ENCODE peak calls at places on chromosomes 13 and 19, in ten cellular contexts. One of them, this sample, is unnamed.
A peak's percentile ranks its signal among the peaks of the same experiment; 100 is the strongest.

GRCh38 chr13:40657307-40657706 is 9.1 kb downstream of the FOXO1 start:
- DNase-seq in activated gamma-delta T cell treated with Interleukin-2 at 50 U/mL for 16 hours: no peak
- DNase-seq in NCI-H2171 treated with DMSO at 0.1 percent for 48 hours: no peak
- DNase-seq in hippocampal formation: no peak
- DNase-seq in KG1: no peak
- DNase-seq in stimulated activated CD8-positive, alpha-beta memory T cell treated with anti-CD3 and anti-CD28 coated beads, Interleukin-4, amount 100 ng/mL, for 1 hour: no peak
- DNase-seq in tibial nerve: no peak
- DNase-seq in RKO: no peak
- DNase-seq in kidney glomerular epithelial cell: no peak
- DNase-seq in H54: no peak
- DNase-seq in this sample: no peak

GRCh38 chr19:1241417-1242095 is at the start of gene ATP5F1D:
- DNase-seq in stimulated activated CD8-positive, alpha-beta memory T cell treated with anti-CD3 and anti-CD28 coated beads, Interleukin-4, amount 100 ng/mL, for 1 hour: peak; percentile 91
- DNase-seq in hippocampal formation: peak; percentile 93
- DNase-seq in KG1: peak; percentile 72
- DNase-seq in H54: peak; percentile 98
- DNase-seq in tibial nerve: peak; percentile 84
- DNase-seq in RKO: peak; percentile 96
- DNase-seq in kidney glomerular epithelial cell: peak; percentile 89
- DNase-seq in activated gamma-delta T cell treated with Interleukin-2 at 50 U/mL for 16 hours: peak; percentile 96
- DNase-seq in NCI-H2171 treated with DMSO at 0.1 percent for 48 hours: peak; percentile 88
- DNase-seq in this sample: peak; percentile 92

GRCh38 chr13:98847780-98848179 is 95.3 kb upstream of the SLC15A1 start:
- DNase-seq in activated gamma-delta T cell treated with Interleukin-2 at 50 U/mL for 16 hours: no peak
- DNase-seq in NCI-H2171 treated with DMSO at 0.1 percent for 48 hours: no peak
- DNase-seq in H54: no peak
- DNase-seq in tibial nerve: no peak
- DNase-seq in KG1: no peak
- DNase-seq in kidney glomerular epithelial cell: no peak
- DNase-seq in stimulated activated CD8-positive, alpha-beta memory T cell treated with anti-CD3 and anti-CD28 coated beads, Interleukin-4, amount 100 ng/mL, for 1 hour: no peak
- DNase-seq in RKO: no peak
- DNase-seq in hippocampal formation: no peak
- DNase-seq in this sample: no peak

GRCh38 chr13:34567558-34567957 is 374.5 kb upstream of the NBEA start:
- DNase-seq in tibial nerve: no peak
- DNase-seq in hippocampal formation: no peak
- DNase-seq in H54: no peak
- DNase-seq in stimulated activated CD8-positive, alpha-beta memory T cell treated with anti-CD3 and anti-CD28 coated beads, Interleukin-4, amount 100 ng/mL, for 1 hour: no peak
- DNase-seq in kidney glomerular epithelial cell: no peak
- DNase-seq in RKO: no peak
- DNase-seq in activated gamma-delta T cell treated with Interleukin-2 at 50 U/mL for 16 hours: no peak
- DNase-seq in NCI-H2171 treated with DMSO at 0.1 percent for 48 hours: no peak
- DNase-seq in KG1: no peak
- DNase-seq in this sample: no peak

GRCh38 chr13:19927117-19927734 is 31.3 kb upstream of the ZMYM2 start:
- DNase-seq in NCI-H2171 treated with DMSO at 0.1 percent for 48 hours: peak; percentile 1
- DNase-seq in KG1: no peak
- DNase-seq in RKO: peak; percentile 63
- DNase-seq in activated gamma-delta T cell treated with Interleukin-2 at 50 U/mL for 16 hours: no peak
- DNase-seq in hippocampal formation: no peak
- DNase-seq in tibial nerve: no peak
- DNase-seq in stimulated activated CD8-positive, alpha-beta memory T cell treated with anti-CD3 and anti-CD28 coated beads, Interleukin-4, amount 100 ng/mL, for 1 hour: no peak
- DNase-seq in H54: no peak
- DNase-seq in kidney glomerular epithelial cell: peak; percentile 19
- DNase-seq in this sample: no peak

GRCh38 chr19:12838182-12838890 is at the start of gene MAST1:
- DNase-seq in kidney glomerular epithelial cell: no peak
- DNase-seq in RKO: peak; percentile 49
- DNase-seq in KG1: no peak
- DNase-seq in stimulated activated CD8-positive, alpha-beta memory T cell treated with anti-CD3 and anti-CD28 coated beads, Interleukin-4, amount 100 ng/mL, for 1 hour: no peak
- DNase-seq in H54: peak; percentile 73
- DNase-seq in activated gamma-delta T cell treated with Interleukin-2 at 50 U/mL for 16 hours: no peak
- DNase-seq in hippocampal formation: no peak
- DNase-seq in NCI-H2171 treated with DMSO at 0.1 percent for 48 hours: peak; percentile 54
- DNase-seq in tibial nerve: no peak
- DNase-seq in this sample: peak; percentile 10

GRCh38 chr19:32387701-32388392 is 17.7 kb upstream of the DPY19L3 start:
- DNase-seq in tibial nerve: no peak
- DNase-seq in kidney glomerular epithelial cell: no peak
- DNase-seq in H54: peak; percentile 20
- DNase-seq in NCI-H2171 treated with DMSO at 0.1 percent for 48 hours: no peak
- DNase-seq in stimulated activated CD8-positive, alpha-beta memory T cell treated with anti-CD3 and anti-CD28 coated beads, Interleukin-4, amount 100 ng/mL, for 1 hour: no peak
- DNase-seq in activated gamma-delta T cell treated with Interleukin-2 at 50 U/mL for 16 hours: no peak
- DNase-seq in RKO: no peak
- DNase-seq in hippocampal formation: no peak
- DNase-seq in KG1: no peak
- DNase-seq in this sample: no peak

GRCh38 chr19:11530432-11530831 is 1.5 kb upstream of the ECSIT start:
- DNase-seq in hippocampal formation: peak; percentile 81
- DNase-seq in KG1: peak; percentile 15
- DNase-seq in activated gamma-delta T cell treated with Interleukin-2 at 50 U/mL for 16 hours: no peak
- DNase-seq in tibial nerve: no peak
- DNase-seq in stimulated activated CD8-positive, alpha-beta memory T cell treated with anti-CD3 and anti-CD28 coated beads, Interleukin-4, amount 100 ng/mL, for 1 hour: no peak
- DNase-seq in NCI-H2171 treated with DMSO at 0.1 percent for 48 hours: peak; percentile 90
- DNase-seq in H54: peak; percentile 71
- DNase-seq in RKO: peak; percentile 98
- DNase-seq in kidney glomerular epithelial cell: peak; percentile 25
- DNase-seq in this sample: peak; percentile 87

GRCh38 chr13:103895835-103896520 is 829.8 kb upstream of the SLC10A2 start:
- DNase-seq in tibial nerve: no peak
- DNase-seq in NCI-H2171 treated with DMSO at 0.1 percent for 48 hours: no peak
- DNase-seq in stimulated activated CD8-positive, alpha-beta memory T cell treated with anti-CD3 and anti-CD28 coated beads, Interleukin-4, amount 100 ng/mL, for 1 hour: no peak
- DNase-seq in hippocampal formation: no peak
- DNase-seq in kidney glomerular epithelial cell: peak; percentile 46
- DNase-seq in activated gamma-delta T cell treated with Interleukin-2 at 50 U/mL for 16 hours: no peak
- DNase-seq in H54: no peak
- DNase-seq in KG1: no peak
- DNase-seq in RKO: no peak
- DNase-seq in this sample: no peak

GRCh38 chr19:36257512-36257876 is 42.6 kb downstream of the ZNF146 start:
- DNase-seq in tibial nerve: no peak
- DNase-seq in NCI-H2171 treated with DMSO at 0.1 percent for 48 hours: peak; percentile 48
- DNase-seq in hippocampal formation: no peak
- DNase-seq in stimulated activated CD8-positive, alpha-beta memory T cell treated with anti-CD3 and anti-CD28 coated beads, Interleukin-4, amount 100 ng/mL, for 1 hour: no peak
- DNase-seq in RKO: no peak
- DNase-seq in activated gamma-delta T cell treated with Interleukin-2 at 50 U/mL for 16 hours: no peak
- DNase-seq in kidney glomerular epithelial cell: no peak
- DNase-seq in H54: no peak
- DNase-seq in KG1: no peak
- DNase-seq in this sample: no peak

GRCh38 chr19:1251503-1252220 is 3.3 kb downstream of the MIDN start:
- DNase-seq in NCI-H2171 treated with DMSO at 0.1 percent for 48 hours: no peak
- DNase-seq in stimulated activated CD8-positive, alpha-beta memory T cell treated with anti-CD3 and anti-CD28 coated beads, Interleukin-4, amount 100 ng/mL, for 1 hour: no peak
- DNase-seq in activated gamma-delta T cell treated with Interleukin-2 at 50 U/mL for 16 hours: peak; percentile 61
- DNase-seq in RKO: no peak
- DNase-seq in H54: peak; percentile 60
- DNase-seq in kidney glomerular epithelial cell: no peak
- DNase-seq in hippocampal formation: no peak
- DNase-seq in KG1: peak; percentile 21
- DNase-seq in tibial nerve: no peak
- DNase-seq in this sample: peak; percentile 77

GRCh38 chr19:48636859-48637448 is at the start of gene DBP:
- DNase-seq in H54: no peak
- DNase-seq in kidney glomerular epithelial cell: peak; percentile 31
- DNase-seq in NCI-H2171 treated with DMSO at 0.1 percent for 48 hours: no peak
- DNase-seq in activated gamma-delta T cell treated with Interleukin-2 at 50 U/mL for 16 hours: peak; percentile 38
- DNase-seq in tibial nerve: no peak
- DNase-seq in KG1: peak; percentile 35
- DNase-seq in hippocampal formation: peak; percentile 74
- DNase-seq in RKO: peak; percentile 73
- DNase-seq in stimulated activated CD8-positive, alpha-beta memory T cell treated with anti-CD3 and anti-CD28 coated beads, Interleukin-4, amount 100 ng/mL, for 1 hour: no peak
- DNase-seq in this sample: peak; percentile 52

GRCh38 chr13:28805193-28805819 is 14.8 kb upstream of the MTUS2 start:
- DNase-seq in tibial nerve: no peak
- DNase-seq in RKO: peak; percentile 13
- DNase-seq in H54: no peak
- DNase-seq in kidney glomerular epithelial cell: peak; percentile 5
- DNase-seq in activated gamma-delta T cell treated with Interleukin-2 at 50 U/mL for 16 hours: no peak
- DNase-seq in stimulated activated CD8-positive, alpha-beta memory T cell treated with anti-CD3 and anti-CD28 coated beads, Interleukin-4, amount 100 ng/mL, for 1 hour: no peak
- DNase-seq in hippocampal formation: no peak
- DNase-seq in NCI-H2171 treated with DMSO at 0.1 percent for 48 hours: no peak
- DNase-seq in KG1: peak; percentile 7
- DNase-seq in this sample: no peak

GRCh38 chr13:73625562-73626339 is 508.5 kb downstream of the KLF12 start:
- DNase-seq in RKO: no peak
- DNase-seq in tibial nerve: no peak
- DNase-seq in KG1: no peak
- DNase-seq in hippocampal formation: no peak
- DNase-seq in NCI-H2171 treated with DMSO at 0.1 percent for 48 hours: no peak
- DNase-seq in stimulated activated CD8-positive, alpha-beta memory T cell treated with anti-CD3 and anti-CD28 coated beads, Interleukin-4, amount 100 ng/mL, for 1 hour: no peak
- DNase-seq in kidney glomerular epithelial cell: no peak
- DNase-seq in activated gamma-delta T cell treated with Interleukin-2 at 50 U/mL for 16 hours: peak; percentile 8
- DNase-seq in H54: no peak
- DNase-seq in this sample: no peak

GRCh38 chr19:51501594-51502263 is at the start of gene SIGLEC12:
- DNase-seq in tibial nerve: no peak
- DNase-seq in RKO: no peak
- DNase-seq in KG1: peak; percentile 59
- DNase-seq in kidney glomerular epithelial cell: no peak
- DNase-seq in activated gamma-delta T cell treated with Interleukin-2 at 50 U/mL for 16 hours: no peak
- DNase-seq in stimulated activated CD8-positive, alpha-beta memory T cell treated with anti-CD3 and anti-CD28 coated beads, Interleukin-4, amount 100 ng/mL, for 1 hour: no peak
- DNase-seq in H54: no peak
- DNase-seq in hippocampal formation: no peak
- DNase-seq in NCI-H2171 treated with DMSO at 0.1 percent for 48 hours: no peak
- DNase-seq in this sample: peak; percentile 55

GRCh38 chr19:52935434-52935833 is 12.2 kb upstream of the ZNF888 start:
- DNase-seq in activated gamma-delta T cell treated with Interleukin-2 at 50 U/mL for 16 hours: no peak
- DNase-seq in KG1: no peak
- DNase-seq in RKO: no peak
- DNase-seq in hippocampal formation: no peak
- DNase-seq in kidney glomerular epithelial cell: no peak
- DNase-seq in stimulated activated CD8-positive, alpha-beta memory T cell treated with anti-CD3 and anti-CD28 coated beads, Interleukin-4, amount 100 ng/mL, for 1 hour: no peak
- DNase-seq in NCI-H2171 treated with DMSO at 0.1 percent for 48 hours: no peak
- DNase-seq in H54: peak; percentile 43
- DNase-seq in tibial nerve: no peak
- DNase-seq in this sample: no peak

This sample was measured in GDM1.